ENCODE peak calls at places on chromosomes 4 and X, in seven cellular contexts. Z, R, H, J, F, O and P are unnamed samples. For H3K4me1, the result is how much of the 10 kb centered on the place peaks cover.

GRCh38 chrX:72273718-72274117 is 3.3 kb downstream of the RPS4X start:
- DNase-seq in O (no peak), J (no peak), F (no peak), R (no peak), H (no peak), Z (no peak), P (no peak)

GRCh38 chr4:86935833-86936721 is 1.3 kb downstream of the AFF1 start:
- DNase-seq in H (peak), F (peak), J (peak), O (peak), Z (peak), R (peak), P (peak)

GRCh38 chrX:1425381-1425780 is 27.3 kb downstream of the ASMTL start:
- DNase-seq in F (no peak), H (no peak), R (no peak), J (no peak), O (peak), Z (no peak), P (no peak)

GRCh38 chr4:145069361-145069760 is 28.6 kb downstream of the ANAPC10 start:
- DNase-seq in J (no peak), F (no peak), O (no peak), H (no peak), R (no peak), Z (no peak), P (no peak)

GRCh38 chrX:57155171-57155570 is 18.0 kb upstream of the SPIN2A start:
- DNase-seq in F (no peak), Z (no peak), O (no peak), J (no peak), H (no peak), R (peak), P (no peak)

GRCh38 chr4:8132400-8132799 is 26.2 kb downstream of the ABLIM2 start:
- DNase-seq in J (no peak), R (no peak), O (no peak), Z (no peak), F (no peak), H (no peak), P (no peak)

GRCh38 chr4:955161-955921 is 18.0 kb downstream of the DGKQ start:
- DNase-seq in R (no peak), O (peak), H (no peak), F (no peak), Z (no peak), J (no peak), P (no peak)

GRCh38 chr4:76569225-76569624 is 134.2 kb downstream of the SHROOM3 start:
- DNase-seq in F (no peak), Z (no peak), R (no peak), H (no peak), J (no peak), O (no peak), P (no peak)

GRCh38 chr4:182465979-182466378 is 222.8 kb downstream of the TENM3 start:
- DNase-seq in J (no peak), O (no peak), F (no peak), H (no peak), Z (no peak), R (no peak), P (no peak)

GRCh38 chrX:110168585-110168984 is 149.3 kb downstream of the AMMECR1 start:
- DNase-seq in Z (no peak), F (no peak), J (no peak), O (no peak), H (no peak), R (no peak), P (no peak)

GRCh38 chr4:106854970-106855369 is 181.1 kb downstream of the DKK2 start:
- DNase-seq in F (no peak), J (no peak), O (no peak), R (no peak), H (no peak), Z (no peak), P (no peak)

GRCh38 chrX:12494400-12495138 is 296.6 kb upstream of the PRPS2 start:
- DNase-seq in J (no peak), R (no peak), O (no peak), H (no peak), Z (no peak), F (no peak), P (no peak)

GRCh38 chr4:70531981-70532380 is 13.6 kb downstream of the AMTN start:
- DNase-seq in Z (no peak), J (no peak), F (peak), H (no peak), O (no peak), R (no peak), P (no peak)

GRCh38 chr4:71029504-71029903 is 36.1 kb downstream of the DCK start:
- DNase-seq in H (no peak), O (no peak), F (no peak), J (no peak), Z (no peak), R (no peak), P (no peak)

GRCh38 chr4:128471576-128471975 is 184.0 kb upstream of the PGRMC2 start:
- DNase-seq in R (no peak), O (no peak), H (no peak), F (no peak), Z (no peak), J (no peak), P (no peak)

GRCh38 chr4:139890810-139891209 is 225.2 kb downstream of the MGST2 start:
- DNase-seq in Z (no peak), O (no peak), H (no peak), F (no peak), J (no peak), R (no peak), P (no peak)

GRCh38 chr4:1501754-1502500 is 95.7 kb upstream of the NKX1-1 start:
- DNase-seq in R (no peak), F (no peak), Z (no peak), H (no peak), O (peak), J (no peak), P (no peak)

GRCh38 chr4:155392486-155393184 is 15.9 kb upstream of the MAP9 start:
- DNase-seq in R (no peak), F (no peak), O (no peak), J (no peak), H (no peak), Z (peak), P (peak)

GRCh38 chrX:56219702-56220101 is 12.5 kb upstream of the KLF8 start:
- DNase-seq in F (peak), H (no peak), R (no peak), O (no peak), Z (no peak), J (no peak), P (no peak)

GRCh38 chrX:11499076-11500044 is 166.4 kb downstream of the ARHGAP6 start:
- DNase-seq in F (no peak), H (no peak), Z (no peak), R (no peak), J (no peak), O (no peak), P (no peak)

GRCh38 chrX:139720136-139720535 is 12.2 kb upstream of the MCF2 start:
- DNase-seq in O (no peak), F (no peak), J (no peak), R (no peak), H (no peak), Z (no peak), P (no peak)

GRCh38 chr4:144355809-144356757 is 215.6 kb upstream of the GYPA start:
- DNase-seq in Z (peak), R (peak), F (peak), H (no peak), O (no peak), J (no peak), P (no peak)

GRCh38 chrX:136261316-136261715 is 10.1 kb upstream of the MAP7D3 start:
- DNase-seq in F (no peak), R (no peak), Z (no peak), H (no peak), J (no peak), O (no peak), P (no peak)

GRCh38 chrX:136630881-136631280 is 17.1 kb upstream of the CD40LG start:
- DNase-seq in F (no peak), O (no peak), R (no peak), H (no peak), Z (no peak), J (no peak), P (no peak)

GRCh38 chrX:72071213-72071612 is 60.5 kb downstream of the RTL5 start:
- DNase-seq in H (no peak), F (no peak), J (no peak), O (no peak), Z (no peak), R (no peak), P (no peak)

GRCh38 chr4:146330392-146330791 is 116.1 kb downstream of the REELD1 start:
- DNase-seq in F (no peak), R (no peak), O (no peak), Z (no peak), H (no peak), J (no peak), P (no peak)

GRCh38 chrX:12497832-12498591 is 293.2 kb upstream of the PRPS2 start:
- DNase-seq in R (no peak), O (no peak), F (peak), H (no peak), J (no peak), Z (peak), P (no peak)

GRCh38 chr4:110164856-110165255 is 33.6 kb downstream of the ELOVL6 start:
- DNase-seq in H (no peak), R (no peak), J (no peak), Z (no peak), O (no peak), F (no peak), P (no peak)

GRCh38 chrX:63735882-63736281 is 49.1 kb downstream of the ARHGEF9 start:
- DNase-seq in O (no peak), F (no peak), H (no peak), R (no peak), J (no peak), Z (no peak), P (no peak)

GRCh38 chr4:78660559-78660958 is 109.0 kb downstream of the ANXA3 start:
- DNase-seq in R (no peak), J (no peak), Z (no peak), O (no peak), F (no peak), H (no peak), P (no peak)
- H3K4me1 ChIP-seq in R (under half), J (under half), Z (under half), O (under half), F (under half), H (under half), P (under half)

DNA sequence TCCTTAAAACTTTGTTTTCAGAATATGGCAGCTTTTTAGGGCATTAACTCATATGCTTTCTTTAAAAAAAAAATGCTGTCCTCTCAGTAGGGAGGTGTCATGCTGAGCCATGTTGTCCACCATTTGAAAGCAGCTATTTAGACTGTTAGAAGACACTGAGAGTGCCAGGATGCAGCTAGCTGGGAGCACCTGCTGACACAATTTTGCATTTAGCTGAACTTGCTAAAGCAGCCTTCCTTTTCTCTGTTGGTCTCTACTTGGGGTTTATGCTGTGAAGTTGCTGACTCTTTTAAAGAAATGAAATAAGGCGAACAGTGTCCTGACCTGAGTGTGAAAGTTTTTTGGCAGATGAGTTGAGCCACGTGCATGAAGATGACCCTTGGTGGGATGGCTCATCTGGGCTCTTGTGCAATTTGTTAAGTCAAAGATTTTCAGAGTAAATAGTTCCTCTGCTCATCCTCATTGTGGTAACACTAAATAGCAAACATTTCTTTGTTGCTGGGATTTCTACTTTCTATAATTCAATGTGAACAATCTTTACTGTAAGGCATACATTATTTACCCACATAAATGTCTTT is 64.5 kb downstream of the CDS1 start:
- DNase-seq in O (no peak), Z (no peak), J (no peak), R (no peak), H (no peak), F (no peak), P (no peak)
- H3K4me1 ChIP-seq in O (under half), Z (under half), J (under half), R (under half), H (under half), F (under half), P (under half)

GRCh38 chr4:26860922-26861433 is 337 bp downstream of the STIM2 start:
- DNase-seq in O (peak), F (peak), H (peak), R (peak), J (no peak), Z (no peak), P (no peak)
- H3K4me1 ChIP-seq in O (under half), F (half or more), H (under half), R (under half), J (half or more), Z (under half), P (under half)

GRCh38 chr4:48035952-48036351 is 19.4 kb downstream of the NIPAL1 start:
- DNase-seq in H (no peak), R (no peak), J (no peak), O (no peak), Z (no peak), F (no peak), P (no peak)
- H3K4me1 ChIP-seq in H (under half), R (under half), J (under half), O (under half), Z (under half), F (half or more), P (under half)

GRCh38 chr4:57098415-57098814 is 11.8 kb downstream of the IGFBP7 start:
- DNase-seq in F (no peak), J (no peak), O (no peak), R (no peak), H (no peak), Z (no peak), P (no peak)

GRCh38 chr4:57097711-57098110 is 12.5 kb downstream of the IGFBP7 start:
- DNase-seq in J (no peak), Z (no peak), O (no peak), R (no peak), H (no peak), F (no peak), P (no peak)

GRCh38 chr4:57098945-57099344 is 11.2 kb downstream of the IGFBP7 start:
- DNase-seq in H (no peak), F (no peak), O (no peak), Z (no peak), R (no peak), J (no peak), P (no peak)

GRCh38 chr4:57100979-57101629 is 9.1 kb downstream of the IGFBP7 start:
- DNase-seq in F (no peak), O (no peak), J (no peak), R (no peak), H (no peak), Z (no peak), P (no peak)

DNA sequence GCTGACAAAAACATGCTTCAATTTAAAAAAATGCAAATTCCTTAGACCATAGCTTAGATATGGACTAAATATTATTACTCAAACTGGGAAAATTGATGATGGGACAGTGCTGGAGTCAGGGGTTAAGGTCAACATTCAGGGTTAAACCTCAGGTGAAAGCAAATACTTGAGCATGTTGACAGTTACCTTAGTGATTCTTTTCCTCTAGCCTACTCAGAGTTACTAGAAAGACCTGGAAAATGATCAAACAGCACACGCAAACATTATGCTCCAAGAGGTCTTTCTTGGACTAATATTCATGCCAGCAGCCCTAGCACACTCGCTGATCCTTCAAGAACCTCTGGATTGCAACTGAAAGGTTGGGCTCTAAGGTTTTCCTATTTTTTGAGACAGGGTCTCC is 10.8 kb downstream of the IGFBP7 start:
- DNase-seq in H (no peak), Z (no peak), F (no peak), O (no peak), J (no peak), R (no peak), P (no peak)
- H3K4me1 ChIP-seq in H (under half), Z (under half), F (under half), O (half or more), J (half or more), R (under half), P (half or more)

GRCh38 chr4:88134536-88135361 is 23.7 kb downstream of the ABCG2 start:
- DNase-seq in R (peak), F (no peak), J (no peak), Z (no peak), O (no peak), H (no peak), P (no peak)
- H3K4me1 ChIP-seq in R (under half), F (under half), J (under half), Z (under half), O (under half), H (under half), P (under half)

GRCh38 chrX:22088326-22088725 is 56.2 kb downstream of the PHEX start:
- DNase-seq in H (no peak), R (no peak), O (no peak), F (no peak), Z (no peak), J (no peak), P (no peak)
- H3K4me1 ChIP-seq in H (under half), R (under half), O (under half), F (under half), Z (under half), J (under half), P (under half)

DNA sequence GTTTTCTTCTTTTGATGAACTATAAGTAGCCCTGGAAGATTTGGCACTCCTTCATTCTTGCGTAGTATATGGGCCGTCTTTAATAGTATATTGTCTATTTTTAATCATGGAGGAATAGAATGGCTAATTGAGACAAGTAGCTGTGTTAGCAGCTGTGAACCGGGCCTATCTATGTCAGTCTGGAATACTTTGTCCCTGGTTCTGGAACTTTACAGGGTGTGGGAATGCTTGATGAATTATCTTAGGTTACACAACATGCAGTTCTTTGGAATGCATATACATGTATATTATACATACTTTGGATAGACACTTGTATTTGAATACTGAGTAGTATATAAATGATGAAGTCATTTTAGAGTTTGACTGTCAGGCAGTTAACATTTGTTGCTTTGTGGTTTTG is 37.3 kb downstream of the PDLIM5 start:
- DNase-seq in O (no peak), H (no peak), J (no peak), F (no peak), R (no peak), Z (no peak), P (no peak)
- H3K4me1 ChIP-seq in O (under half), H (under half), J (half or more), F (under half), R (under half), Z (under half), P (under half)